ENCODE peak calls at places on chromosomes 6 and 20, in five cellular contexts. One of them, this sample, is unnamed.

GRCh38 chr6:108689279-108690161 is 128.8 kb downstream of the FOXO3 start:
- DNase-seq in stomach: peak
- DNase-seq in colonic mucosa: peak
- DNase-seq in foreskin keratinocyte: peak
- DNase-seq in CD4-positive, alpha-beta T cell: no peak
- DNase-seq in this sample: no peak

GRCh38 chr20:22430746-22431168 is 153.6 kb downstream of the FOXA2 start:
- DNase-seq in stomach: no peak
- DNase-seq in colonic mucosa: no peak
- DNase-seq in foreskin keratinocyte: no peak
- DNase-seq in CD4-positive, alpha-beta T cell: no peak
- DNase-seq in this sample: no peak

GRCh38 chr6:54451516-54451915 is 143.3 kb downstream of the TINAG start:
- DNase-seq in stomach: no peak
- DNase-seq in colonic mucosa: no peak
- DNase-seq in foreskin keratinocyte: no peak
- DNase-seq in CD4-positive, alpha-beta T cell: no peak
- DNase-seq in this sample: no peak

GRCh38 chr6:149334201-149334600 is 16.7 kb downstream of the TAB2 start:
- DNase-seq in stomach: no peak
- DNase-seq in colonic mucosa: no peak
- DNase-seq in foreskin keratinocyte: peak
- DNase-seq in CD4-positive, alpha-beta T cell: no peak
- DNase-seq in this sample: no peak

GRCh38 chr20:62367136-62367482 is at the start of gene LAMA5:
- DNase-seq in stomach: peak
- DNase-seq in colonic mucosa: no peak
- DNase-seq in foreskin keratinocyte: no peak
- DNase-seq in CD4-positive, alpha-beta T cell: no peak
- DNase-seq in this sample: peak

GRCh38 chr6:38824243-38824894 is 109.3 kb downstream of the DNAH8 start:
- DNase-seq in stomach: no peak
- DNase-seq in colonic mucosa: no peak
- DNase-seq in foreskin keratinocyte: no peak
- DNase-seq in CD4-positive, alpha-beta T cell: no peak
- DNase-seq in this sample: no peak

GRCh38 chr6:39156763-39157162 is 41.8 kb upstream of the SAYSD1 start:
- DNase-seq in stomach: no peak
- DNase-seq in colonic mucosa: no peak
- DNase-seq in foreskin keratinocyte: no peak
- DNase-seq in CD4-positive, alpha-beta T cell: no peak
- DNase-seq in this sample: no peak

GRCh38 chr6:94769197-94769596 is 808.1 kb upstream of the MANEA start:
- DNase-seq in stomach: no peak
- DNase-seq in colonic mucosa: no peak
- DNase-seq in foreskin keratinocyte: no peak
- DNase-seq in CD4-positive, alpha-beta T cell: no peak
- DNase-seq in this sample: no peak

GRCh38 chr6:160067564-160067963 is 54.1 kb upstream of the SLC22A1 start:
- DNase-seq in stomach: no peak
- DNase-seq in colonic mucosa: no peak
- DNase-seq in foreskin keratinocyte: no peak
- DNase-seq in CD4-positive, alpha-beta T cell: no peak
- DNase-seq in this sample: no peak

GRCh38 chr6:110422444-110422822 is 7.1 kb upstream of the DDO start:
- DNase-seq in stomach: no peak
- DNase-seq in colonic mucosa: no peak
- DNase-seq in foreskin keratinocyte: no peak
- DNase-seq in CD4-positive, alpha-beta T cell: no peak
- DNase-seq in this sample: no peak

GRCh38 chr6:137258170-137258569 is 39.0 kb upstream of the IFNGR1 start:
- DNase-seq in stomach: no peak
- DNase-seq in colonic mucosa: no peak
- DNase-seq in foreskin keratinocyte: no peak
- DNase-seq in CD4-positive, alpha-beta T cell: no peak
- DNase-seq in this sample: no peak

GRCh38 chr20:60135276-60135675 is 177.1 kb downstream of the CDH26 start:
- DNase-seq in stomach: no peak
- DNase-seq in colonic mucosa: no peak
- DNase-seq in foreskin keratinocyte: no peak
- DNase-seq in CD4-positive, alpha-beta T cell: no peak
- DNase-seq in this sample: no peak

GRCh38 chr20:34585019-34585418 is 26.5 kb downstream of the MAP1LC3A start:
- DNase-seq in stomach: no peak
- DNase-seq in colonic mucosa: no peak
- DNase-seq in foreskin keratinocyte: no peak
- DNase-seq in CD4-positive, alpha-beta T cell: no peak
- DNase-seq in this sample: no peak

DNA sequence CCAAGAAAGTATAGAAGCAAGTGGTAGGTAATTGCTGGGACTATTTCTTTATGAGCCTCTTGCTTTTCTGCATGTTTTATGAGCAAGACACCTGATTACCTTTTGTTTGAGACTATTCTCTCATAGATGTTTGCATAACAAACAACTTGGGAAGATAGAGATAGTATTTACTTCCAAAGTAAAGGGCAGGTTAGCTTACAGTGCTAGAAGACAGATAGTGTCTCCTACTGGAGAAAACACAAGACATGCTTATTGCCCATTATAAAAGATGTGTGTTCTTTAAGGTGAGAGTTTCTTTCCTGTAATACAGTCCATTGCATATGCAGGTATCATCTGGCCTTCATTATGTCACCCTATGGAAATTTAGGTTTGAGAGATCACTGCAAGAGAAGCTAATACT is 174.2 kb upstream of the FUT9 start:
- DNase-seq in stomach: no peak
- DNase-seq in colonic mucosa: no peak
- DNase-seq in foreskin keratinocyte: no peak
- DNase-seq in CD4-positive, alpha-beta T cell: no peak
- DNase-seq in this sample: no peak
- TF ChIP-seq CTCF in stomach: no peak
- TF ChIP-seq CTCF in colonic mucosa: no peak
- TF ChIP-seq CTCF in foreskin keratinocyte: no peak
- TF ChIP-seq CTCF in CD4-positive, alpha-beta T cell: no peak
- TF ChIP-seq CTCF in this sample: no peak

DNA sequence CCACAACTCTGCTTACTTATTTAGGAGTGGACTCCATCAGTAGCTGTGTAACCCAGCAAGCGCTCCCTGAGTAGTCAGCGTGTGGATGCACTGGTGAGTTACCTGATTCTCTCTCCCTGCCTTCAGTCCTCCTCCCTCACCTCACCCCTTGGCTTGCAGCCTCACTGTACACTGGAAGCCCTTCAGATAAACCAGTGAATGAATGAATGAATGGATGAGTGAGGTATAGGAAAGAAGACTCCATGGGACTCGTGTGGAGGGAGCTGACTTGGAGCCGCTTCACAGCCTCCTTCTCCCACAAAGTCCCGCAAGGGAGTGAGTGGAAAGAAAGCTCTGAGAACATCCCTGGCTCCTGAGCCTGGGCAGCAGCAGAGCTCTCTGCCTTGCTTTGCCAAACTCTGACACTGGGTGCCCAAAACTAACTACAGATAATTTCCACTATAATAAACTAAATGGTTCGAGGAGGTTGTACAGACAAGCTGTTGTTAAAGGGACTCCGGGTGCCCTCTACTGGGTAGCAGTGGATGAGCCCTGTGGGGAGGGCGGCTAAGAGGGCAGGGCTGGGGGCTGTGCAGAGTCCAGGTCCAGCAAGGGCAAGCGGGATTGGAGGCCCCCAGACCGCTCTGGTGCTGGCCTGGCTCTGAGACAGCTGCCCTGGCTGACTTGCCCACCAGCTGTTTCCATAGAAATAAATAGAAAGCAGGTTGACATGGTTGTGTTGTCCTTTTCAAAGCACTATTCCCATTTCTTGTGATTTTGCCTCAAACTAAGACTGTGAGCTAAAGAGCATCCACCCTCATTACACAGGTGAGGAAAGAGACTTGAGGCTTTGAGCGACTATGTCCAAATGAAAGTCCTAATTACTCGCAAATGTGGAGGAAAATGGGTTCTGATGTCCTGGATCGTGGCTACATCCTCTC is 167.7 kb upstream of the CST7 start:
- DNase-seq in stomach: no peak
- DNase-seq in colonic mucosa: no peak
- DNase-seq in foreskin keratinocyte: peak
- DNase-seq in CD4-positive, alpha-beta T cell: no peak
- DNase-seq in this sample: no peak
- TF ChIP-seq CTCF in stomach: no peak
- TF ChIP-seq CTCF in colonic mucosa: peak
- TF ChIP-seq CTCF in foreskin keratinocyte: peak
- TF ChIP-seq CTCF in CD4-positive, alpha-beta T cell: no peak
- TF ChIP-seq CTCF in this sample: peak

GRCh38 chr20:36216314-36217025 is 19.8 kb upstream of the AAR2 start:
- DNase-seq in stomach: no peak
- DNase-seq in colonic mucosa: no peak
- DNase-seq in foreskin keratinocyte: no peak
- DNase-seq in CD4-positive, alpha-beta T cell: no peak
- DNase-seq in this sample: no peak

GRCh38 chr20:36217226-36217625 is 19.1 kb upstream of the AAR2 start:
- DNase-seq in stomach: no peak
- DNase-seq in colonic mucosa: no peak
- DNase-seq in foreskin keratinocyte: no peak
- DNase-seq in CD4-positive, alpha-beta T cell: no peak
- DNase-seq in this sample: no peak

GRCh38 chr20:36215778-36216177 is 20.5 kb upstream of the AAR2 start:
- DNase-seq in stomach: no peak
- DNase-seq in colonic mucosa: no peak
- DNase-seq in foreskin keratinocyte: no peak
- DNase-seq in CD4-positive, alpha-beta T cell: no peak
- DNase-seq in this sample: no peak

GRCh38 chr20:36213362-36213761 is 22.9 kb upstream of the AAR2 start:
- DNase-seq in stomach: no peak
- DNase-seq in colonic mucosa: no peak
- DNase-seq in foreskin keratinocyte: no peak
- DNase-seq in CD4-positive, alpha-beta T cell: no peak
- DNase-seq in this sample: no peak

GRCh38 chr20:36214684-36215256 is 21.5 kb upstream of the AAR2 start:
- DNase-seq in stomach: no peak
- DNase-seq in colonic mucosa: no peak
- DNase-seq in foreskin keratinocyte: no peak
- DNase-seq in CD4-positive, alpha-beta T cell: no peak
- DNase-seq in this sample: peak
- TF ChIP-seq CTCF in stomach: peak
- TF ChIP-seq CTCF in colonic mucosa: no peak
- TF ChIP-seq CTCF in foreskin keratinocyte: peak
- TF ChIP-seq CTCF in CD4-positive, alpha-beta T cell: peak
- TF ChIP-seq CTCF in this sample: peak

DNA sequence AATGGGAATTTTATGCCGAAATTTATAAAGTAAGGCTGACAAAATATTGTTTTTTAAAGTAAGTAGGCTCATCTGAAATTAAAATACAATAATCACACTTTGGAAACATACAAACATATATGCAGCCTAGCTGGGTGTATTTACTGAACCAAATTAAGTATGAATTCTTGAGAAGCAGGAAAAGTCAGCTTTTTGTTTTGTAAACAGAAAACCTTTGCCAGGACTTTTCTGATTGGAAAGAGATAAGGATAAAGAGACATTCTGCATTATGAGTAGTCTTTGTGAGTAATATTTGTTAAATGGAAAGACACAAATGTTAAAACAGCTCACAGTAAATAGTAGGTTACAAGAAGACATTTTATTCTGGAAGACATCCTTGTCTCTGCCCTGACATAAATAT is 1380.8 kb downstream of the GRIK2 start:
- DNase-seq in stomach: no peak
- DNase-seq in colonic mucosa: no peak
- DNase-seq in foreskin keratinocyte: no peak
- DNase-seq in CD4-positive, alpha-beta T cell: no peak
- DNase-seq in this sample: no peak
- TF ChIP-seq CTCF in stomach: no peak
- TF ChIP-seq CTCF in colonic mucosa: no peak
- TF ChIP-seq CTCF in foreskin keratinocyte: no peak
- TF ChIP-seq CTCF in CD4-positive, alpha-beta T cell: no peak
- TF ChIP-seq CTCF in this sample: no peak

DNA sequence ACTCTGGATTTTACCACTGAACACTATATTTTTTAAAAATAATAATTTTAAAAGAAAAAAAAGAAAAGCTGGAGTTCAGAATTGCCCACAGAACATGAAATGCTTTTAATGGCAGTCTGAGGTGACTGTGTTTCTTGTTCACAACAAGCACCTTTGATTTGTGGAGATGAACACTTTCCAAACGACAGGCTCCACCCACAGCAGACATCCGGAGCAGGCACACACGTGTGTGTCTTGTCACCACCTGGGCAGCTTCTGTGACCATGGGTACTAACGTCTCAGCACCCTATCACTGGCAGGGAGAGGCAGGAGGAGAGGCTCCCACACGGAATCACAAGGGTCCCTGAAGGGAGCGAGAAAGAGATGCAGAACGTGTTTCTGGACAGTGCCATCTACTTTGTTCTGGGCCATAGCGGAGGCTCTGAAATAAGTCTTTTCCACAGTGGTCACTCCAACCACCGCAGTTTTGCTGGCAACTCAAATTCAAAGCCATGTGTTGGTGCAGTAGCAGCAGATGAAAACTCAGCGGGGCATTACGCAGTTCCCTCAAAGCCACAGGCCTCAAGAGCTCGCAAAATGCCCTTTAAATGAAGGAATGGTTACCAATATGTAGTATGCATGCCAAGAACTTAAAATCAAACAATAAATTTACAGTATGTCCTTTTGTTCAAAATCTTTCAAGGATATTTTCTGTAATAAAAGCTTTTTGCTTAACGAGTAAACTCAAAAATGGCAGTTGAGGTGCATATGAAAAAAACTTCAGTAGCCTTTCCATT is 242.2 kb downstream of the FOXC1 start:
- DNase-seq in stomach: no peak
- DNase-seq in colonic mucosa: no peak
- DNase-seq in foreskin keratinocyte: no peak
- DNase-seq in CD4-positive, alpha-beta T cell: no peak
- DNase-seq in this sample: no peak
- TF ChIP-seq CTCF in stomach: no peak
- TF ChIP-seq CTCF in colonic mucosa: no peak
- TF ChIP-seq CTCF in foreskin keratinocyte: no peak
- TF ChIP-seq CTCF in CD4-positive, alpha-beta T cell: no peak
- TF ChIP-seq CTCF in this sample: no peak

DNA sequence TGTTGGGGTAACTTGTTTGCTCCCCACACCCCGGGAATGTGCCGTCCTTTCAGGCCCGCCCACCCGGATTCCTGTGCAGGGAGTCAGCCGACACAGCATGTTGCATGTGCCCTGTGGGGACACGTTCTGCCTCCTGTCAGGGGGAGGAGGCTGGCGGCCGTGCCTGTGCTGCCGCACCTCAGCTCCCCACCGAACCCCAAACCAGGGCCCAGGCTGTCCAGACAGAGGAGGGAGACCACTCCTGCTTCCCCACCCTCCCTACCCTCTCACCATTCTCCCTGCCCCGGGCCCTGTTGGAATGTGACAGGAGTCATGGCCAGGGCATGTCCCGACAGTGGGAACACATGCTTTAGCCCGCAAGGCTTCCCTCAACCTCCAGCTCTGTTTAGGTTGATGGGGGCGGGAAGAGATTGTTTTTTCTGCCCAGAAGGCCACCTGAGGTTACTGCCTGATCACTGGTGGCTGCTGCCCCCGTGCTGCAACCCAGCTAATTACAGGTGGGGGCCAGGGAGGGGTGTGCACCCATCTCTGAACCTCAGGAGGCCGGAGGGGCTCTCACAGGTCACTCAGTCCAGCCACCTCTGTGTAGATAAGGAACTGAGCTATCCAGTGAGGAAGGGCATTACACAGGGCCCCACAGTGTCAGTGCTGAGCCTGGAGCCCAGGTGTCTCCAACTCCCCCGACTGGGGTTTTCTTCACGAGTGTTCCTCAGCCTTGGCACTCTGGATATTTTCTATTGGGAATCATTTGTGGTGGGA is 13.6 kb downstream of the LRRC73 start:
- DNase-seq in stomach: no peak
- DNase-seq in colonic mucosa: no peak
- DNase-seq in foreskin keratinocyte: peak
- DNase-seq in CD4-positive, alpha-beta T cell: no peak
- DNase-seq in this sample: no peak
- TF ChIP-seq CTCF in stomach: peak
- TF ChIP-seq CTCF in colonic mucosa: peak
- TF ChIP-seq CTCF in foreskin keratinocyte: peak
- TF ChIP-seq CTCF in CD4-positive, alpha-beta T cell: no peak
- TF ChIP-seq CTCF in this sample: peak